ENCODE peak calls at places on chromosomes 2 and 18, in nine cellular contexts. V is H9; U is H7; M is HS-5; R is RWPE1; C is Caki2; L is Peyer's patch; Q is stimulated activated CD8-positive, alpha-beta memory T cell treated with anti-CD3 and anti-CD28 coated beads, Interleukin-7, amount 100 ng/mL, for 24 hours; D is T-helper 2 cell. F is an unnamed sample.

GRCh38 chr2:221243758-221244157 is 328.3 kb downstream of the EPHA4 start:
- DNase-seq in U (no peak), R (no peak), M (no peak), D (no peak), Q (no peak), C (no peak), V (no peak), L (no peak), F (no peak)

GRCh38 chr2:177989029-177989885 is 83.3 kb downstream of the PDE11A start:
- DNase-seq in V (no peak), C (peak), Q (no peak), L (no peak), U (no peak), D (no peak), M (peak), R (no peak), F (no peak)

GRCh38 chr18:58993260-58993659 is 128.6 kb downstream of the ZNF532 start:
- DNase-seq in Q (no peak), L (no peak), M (peak), R (no peak), U (no peak), D (no peak), C (peak), V (no peak), F (no peak)

GRCh38 chr18:14086459-14087231 is 45.6 kb downstream of the ZNF519 start:
- DNase-seq in M (no peak), Q (no peak), L (no peak), C (peak), D (no peak), V (peak), R (no peak), U (peak), F (no peak)

GRCh38 chr18:71799016-71799673 is 745.0 kb downstream of the CBLN2 start:
- DNase-seq in V (no peak), L (no peak), D (no peak), M (peak), C (no peak), Q (no peak), R (no peak), U (no peak), F (no peak)

GRCh38 chr2:74223941-74224770 is 25.7 kb downstream of the MTHFD2 start:
- DNase-seq in Q (no peak), D (no peak), R (no peak), V (no peak), L (no peak), U (no peak), M (no peak), C (no peak), F (no peak)

GRCh38 chr18:49225160-49225559 is 235.3 kb downstream of the DYM start:
- DNase-seq in D (no peak), L (no peak), M (no peak), Q (no peak), U (no peak), V (no peak), C (no peak), R (no peak), F (no peak)

GRCh38 chr2:173216668-173217067 is 138.0 kb upstream of the CDCA7 start:
- DNase-seq in R (no peak), M (no peak), L (no peak), Q (no peak), U (no peak), V (no peak), D (no peak), C (no peak), F (no peak)

GRCh38 chr18:59813942-59814341 is 85.9 kb upstream of the PMAIP1 start:
- DNase-seq in R (no peak), U (no peak), Q (no peak), D (no peak), M (no peak), L (no peak), C (no peak), V (no peak), F (no peak)

GRCh38 chr18:40902436-40902835 is 1052.6 kb upstream of the PIK3C3 start:
- DNase-seq in M (no peak), D (no peak), R (no peak), C (peak), U (no peak), L (no peak), V (no peak), Q (no peak), F (no peak)

GRCh38 chr2:236338495-236339184 is 74.4 kb upstream of the ASB18 start:
- DNase-seq in U (peak), M (no peak), D (no peak), L (no peak), Q (no peak), R (no peak), V (peak), C (no peak), F (peak)

GRCh38 chr2:160338891-160339290 is 138.8 kb upstream of the ITGB6 start:
- DNase-seq in Q (no peak), L (no peak), C (no peak), M (no peak), V (no peak), D (no peak), U (no peak), R (no peak), F (peak)

GRCh38 chr2:41970898-41971660 is 76.7 kb upstream of the PKDCC start:
- DNase-seq in R (no peak), L (no peak), M (no peak), C (no peak), D (no peak), U (no peak), V (no peak), Q (no peak), F (no peak)

GRCh38 chr2:197939787-197940186 is 135.4 kb downstream of the PLCL1 start:
- DNase-seq in U (no peak), M (no peak), C (no peak), R (no peak), D (no peak), Q (no peak), L (no peak), V (no peak), F (no peak)

GRCh38 chr2:14634885-14635871 is 2.7 kb downstream of the LRATD1 start:
- DNase-seq in U (peak), C (peak), D (no peak), R (peak), Q (no peak), L (no peak), V (peak), M (peak), F (peak)

GRCh38 chr18:36419913-36420531 is 122.5 kb downstream of the FHOD3 start:
- DNase-seq in V (no peak), L (no peak), D (no peak), U (no peak), Q (no peak), R (peak), C (peak), M (no peak), F (no peak)

GRCh38 chr2:212723226-212723625 is 184.6 kb upstream of the ERBB4 start:
- DNase-seq in R (peak), D (no peak), Q (no peak), U (no peak), C (no peak), L (no peak), M (peak), V (no peak), F (no peak)

GRCh38 chr2:239830066-239830717 is 194.9 kb downstream of the NDUFA10 start:
- DNase-seq in R (no peak), D (no peak), M (no peak), C (no peak), L (peak), U (peak), V (peak), Q (no peak), F (peak)

GRCh38 chr2:239291505-239292350 is 109.1 kb downstream of the HDAC4 start:
- DNase-seq in C (no peak), M (no peak), V (peak), R (no peak), U (peak), Q (no peak), L (no peak), D (no peak), F (no peak)

GRCh38 chr2:202418027-202418426 is 41.9 kb downstream of the BMPR2 start:
- DNase-seq in L (no peak), U (no peak), M (no peak), D (no peak), C (no peak), Q (no peak), R (no peak), V (no peak), F (no peak)

GRCh38 chr2:17363846-17364245 is 154.4 kb downstream of the RAD51AP2 start:
- DNase-seq in U (no peak), V (no peak), Q (no peak), M (no peak), L (no peak), R (no peak), D (no peak), C (no peak), F (no peak)

GRCh38 chr2:160418853-160419252 is 74.8 kb downstream of the RBMS1 start:
- DNase-seq in C (no peak), D (no peak), V (no peak), M (no peak), U (no peak), R (no peak), Q (no peak), L (no peak), F (no peak)

GRCh38 chr2:224523626-224524577 is 61.3 kb downstream of the CUL3 start:
- DNase-seq in Q (no peak), C (peak), D (no peak), U (no peak), R (no peak), M (no peak), L (no peak), V (no peak), F (no peak)

GRCh38 chr2:58665156-58665553 is 424.0 kb upstream of the FANCL start:
- DNase-seq in D (no peak), U (no peak), M (no peak), L (no peak), Q (no peak), C (no peak), R (no peak), V (no peak), F (no peak)

GRCh38 chr2:138415891-138416494 is 85.6 kb upstream of the SPOPL start:
- DNase-seq in M (peak), Q (no peak), U (no peak), D (no peak), V (no peak), C (no peak), R (peak), L (no peak), F (no peak)

GRCh38 chr2:239816571-239816970 is 208.6 kb downstream of the NDUFA10 start:
- DNase-seq in D (no peak), L (no peak), V (peak), R (no peak), U (no peak), M (no peak), C (no peak), Q (no peak), F (no peak)

GRCh38 chr2:144529841-144530240 is 9.9 kb upstream of the ZEB2 start:
- DNase-seq in L (no peak), C (no peak), V (no peak), U (no peak), M (no peak), Q (no peak), R (no peak), D (no peak), F (no peak)

GRCh38 chr2:166651080-166651675 is 157.1 kb upstream of the SCN7A start:
- DNase-seq in V (no peak), R (no peak), Q (no peak), U (no peak), C (peak), D (no peak), L (no peak), M (peak), F (no peak)

GRCh38 chr2:205405752-205406151 is 276.5 kb upstream of the NRP2 start:
- DNase-seq in Q (no peak), V (no peak), U (no peak), L (no peak), M (peak), D (no peak), R (peak), C (no peak), F (no peak)

GRCh38 chr2:216950547-216950946 is 90.7 kb upstream of the TNP1 start:
- DNase-seq in D (no peak), V (no peak), Q (no peak), C (no peak), R (no peak), L (no peak), U (no peak), M (no peak), F (no peak)

GRCh38 chr2:145034511-145034910 is 514.6 kb upstream of the ZEB2 start:
- DNase-seq in C (no peak), V (no peak), L (no peak), D (no peak), R (no peak), M (no peak), Q (no peak), U (no peak), F (no peak)

GRCh38 chr2:45024600-45025291 is 15.5 kb upstream of the SIX2 start:
- DNase-seq in M (peak), R (peak), V (no peak), C (peak), L (no peak), Q (no peak), U (peak), D (no peak), F (peak)

GRCh38 chr18:57915848-57916596 is 112.9 kb upstream of the ATP8B1 start:
- DNase-seq in D (no peak), U (no peak), L (no peak), Q (no peak), C (no peak), M (no peak), V (no peak), R (no peak), F (no peak)

GRCh38 chr2:113157897-113158753 is 15.6 kb upstream of the PSD4 start:
- DNase-seq in U (no peak), M (peak), C (peak), Q (no peak), D (no peak), L (no peak), R (peak), V (no peak), F (peak)

GRCh38 chr18:26922313-26922712 is 56.8 kb upstream of the AQP4 start:
- DNase-seq in D (no peak), M (no peak), L (no peak), R (no peak), V (no peak), Q (no peak), C (no peak), U (no peak), F (no peak)